ENCODE peak calls at places on chromosomes 12 and 14, in six cellular contexts. X is AG04450, W is H9, Y is SK-N-SH, G is endothelial cell of umbilical vein, H is PC-9. L is an unnamed sample.

GRCh38 chr12:569803-570236 is 93.4 kb downstream of the NINJ2 start:
- DNase-seq in H (peak), X (peak), G (peak), W (peak), Y (peak), L (peak)

GRCh38 chr12:104694711-104695110 is 238.0 kb downstream of the CHST11 start:
- DNase-seq in X (no peak), G (no peak), Y (no peak), W (no peak), H (no peak), L (no peak)

GRCh38 chr14:66507181-66507721 is 696 bp upstream of the GPHN start:
- DNase-seq in Y (no peak), G (no peak), X (no peak), H (no peak), W (no peak), L (peak)

GRCh38 chr14:68192935-68193334 is 373.4 kb downstream of the RAD51B start:
- DNase-seq in G (no peak), W (no peak), H (no peak), Y (no peak), X (no peak), L (no peak)

GRCh38 chr14:58709949-58710348 is 72.2 kb downstream of the DACT1 start:
- DNase-seq in H (no peak), Y (no peak), X (no peak), G (no peak), W (no peak), L (no peak)

GRCh38 chr12:54463484-54463883 is 9.9 kb downstream of the GTSF1 start:
- DNase-seq in X (no peak), G (no peak), H (no peak), Y (no peak), W (no peak), L (no peak)

GRCh38 chr14:101026341-101026740 is 122.8 kb upstream of the RTL1 start:
- DNase-seq in W (no peak), G (no peak), H (no peak), X (no peak), Y (no peak), L (no peak)

GRCh38 chr12:67355428-67356385 is 86.5 kb downstream of the CAND1 start:
- DNase-seq in G (peak), W (no peak), X (peak), H (peak), Y (peak), L (no peak)

GRCh38 chr12:54390668-54391551 is 6.4 kb upstream of the ZNF385A start:
- DNase-seq in Y (peak), G (no peak), H (peak), X (no peak), W (peak), L (no peak)

GRCh38 chr12:20604408-20604807 is 90.7 kb upstream of the SLCO1C1 start:
- DNase-seq in H (no peak), X (no peak), G (no peak), W (no peak), Y (no peak), L (no peak)

GRCh38 chr14:72528059-72528950 is 365.6 kb downstream of the DPF3 start:
- DNase-seq in W (no peak), X (no peak), G (no peak), Y (no peak), H (no peak), L (no peak)

GRCh38 chr14:95523051-95523817 is 6.8 kb upstream of the SYNE3 start:
- DNase-seq in H (no peak), G (no peak), X (no peak), Y (no peak), W (no peak), L (no peak)

GRCh38 chr14:89013098-89013504 is 188.7 kb downstream of the TTC8 start:
- DNase-seq in Y (no peak), H (no peak), X (no peak), W (peak), G (peak), L (peak)

GRCh38 chr14:24241829-24242443 is 487 bp downstream of the TINF2 start:
- DNase-seq in Y (peak), X (peak), H (peak), W (peak), G (no peak), L (peak)

GRCh38 chr14:96103075-96103474 is 63.9 kb downstream of the C14orf132 start:
- DNase-seq in Y (no peak), H (no peak), G (no peak), W (no peak), X (no peak), L (no peak)

GRCh38 chr12:121537814-121538698 is 42.8 kb downstream of the KDM2B start:
- DNase-seq in G (peak), W (no peak), Y (peak), X (no peak), H (peak), L (no peak)

GRCh38 chr12:93778306-93778705 is 101.1 kb downstream of the CRADD start:
- DNase-seq in W (no peak), H (no peak), G (peak), Y (no peak), X (peak), L (no peak)

GRCh38 chr12:57519758-57520007 is 631 bp downstream of the DDIT3 start:
- DNase-seq in H (no peak), W (peak), Y (no peak), X (no peak), G (no peak), L (peak)

GRCh38 chr12:14618990-14619389 is 51.3 kb upstream of the PLBD1 start:
- DNase-seq in H (no peak), Y (peak), W (no peak), G (peak), X (no peak), L (no peak)
- TF ChIP-seq CTCF in H (peak), Y (peak), W (peak), G (peak), X (peak), L (peak)

DNA sequence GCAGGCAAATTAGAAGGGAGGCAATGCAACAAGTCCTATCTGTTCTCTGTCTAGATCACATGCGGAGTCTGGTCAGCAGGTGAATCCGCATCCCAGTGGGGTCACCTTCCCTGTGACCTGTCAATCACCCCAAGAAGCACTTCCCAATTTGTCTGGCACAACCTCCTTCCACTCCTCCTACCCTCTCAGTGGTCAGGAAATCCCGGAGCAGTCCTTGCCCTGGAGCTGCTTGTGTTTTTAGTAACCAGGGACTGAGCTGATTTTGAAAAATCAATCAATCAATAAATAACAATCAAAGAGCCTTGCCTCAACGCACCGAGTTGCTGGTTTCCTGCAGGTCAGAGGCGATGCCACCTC is 572 bp upstream of the ACSS3 start:
- DNase-seq in G (no peak), W (peak), Y (no peak), X (no peak), H (peak), L (no peak)
- H3K27ac ChIP-seq in G (no peak), W (no peak), Y (no peak), X (no peak), H (no peak), L (no peak)

DNA sequence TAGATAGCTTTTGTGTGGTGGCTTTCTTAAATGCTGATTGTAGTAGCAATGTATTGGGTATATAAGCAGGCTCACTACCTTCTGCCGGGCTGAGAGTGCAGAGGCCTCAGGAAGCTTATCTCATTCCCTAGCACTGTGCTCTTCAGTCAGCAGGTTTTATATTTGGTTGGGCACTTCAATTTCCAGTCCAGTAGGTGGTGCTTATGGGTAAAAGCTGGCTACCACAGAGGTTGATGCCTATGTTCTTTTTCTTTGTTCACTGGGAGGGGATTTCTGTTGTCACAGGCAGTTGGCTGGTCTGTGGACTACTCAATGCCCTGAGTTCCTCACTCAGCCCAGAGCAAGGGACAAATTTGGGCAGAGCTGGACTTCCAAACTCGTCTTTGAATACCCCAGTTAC is 43.0 kb upstream of the GLIPR1 start:
- DNase-seq in G (peak), Y (no peak), X (no peak), H (no peak), W (no peak), L (peak)
- TF ChIP-seq CTCF in G (peak), Y (no peak), X (peak), H (no peak), W (peak), L (peak)

GRCh38 chr12:50948798-50949197 is 3.5 kb upstream of the HIGD1C start:
- DNase-seq in H (no peak), G (no peak), Y (no peak), X (no peak), W (no peak), L (no peak)
- H3K27ac ChIP-seq in H (no peak), G (no peak), Y (no peak), X (no peak), W (no peak), L (no peak)

DNA sequence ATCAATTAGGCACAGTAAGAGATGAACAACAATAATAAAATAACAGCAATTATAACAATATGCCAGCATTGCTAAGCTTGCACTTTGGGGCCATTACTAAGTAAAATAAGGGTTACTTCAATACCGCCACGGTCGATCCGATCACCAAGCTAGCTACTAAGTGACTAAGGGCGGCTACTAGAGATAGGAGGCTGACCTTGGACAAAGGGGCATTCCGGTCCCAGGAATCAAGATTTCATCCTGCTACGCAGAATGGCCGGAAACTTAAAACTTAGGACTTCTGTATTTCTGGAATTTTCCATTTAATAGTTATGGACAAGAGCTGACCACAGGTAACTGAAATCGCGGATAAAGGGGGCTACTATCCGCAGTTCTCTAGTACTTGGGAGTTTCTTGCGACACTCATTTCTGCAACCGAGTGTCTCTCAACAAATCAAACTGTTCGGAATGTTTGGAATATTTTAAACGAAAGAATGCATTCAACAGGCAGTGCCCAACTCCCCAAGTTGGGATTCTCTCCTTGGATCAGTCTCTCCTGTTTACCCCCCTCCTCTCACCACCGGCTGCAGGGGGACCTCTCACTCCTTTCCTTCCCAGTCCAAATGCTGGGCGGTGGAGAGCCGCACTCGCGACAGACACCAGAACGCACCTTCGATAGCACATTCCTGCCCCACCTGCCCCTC is 648 bp downstream of the HEBP1 start:
- DNase-seq in H (no peak), Y (no peak), G (no peak), X (no peak), W (no peak), L (no peak)
- TF ChIP-seq CTCF in H (no peak), Y (peak), G (no peak), X (peak), W (no peak), L (peak)

GRCh38 chr12:122947352-122947792 is 18.9 kb downstream of the ABCB9 start:
- DNase-seq in G (peak), Y (no peak), X (no peak), W (no peak), H (no peak), L (no peak)
- H3K27ac ChIP-seq in G (peak), Y (peak), X (peak), W (no peak), H (peak), L (peak)

GRCh38 chr12:49264873-49265792 is at the start of gene TUBA1C:
- DNase-seq in W (peak), H (peak), Y (no peak), X (peak), G (peak), L (peak)
- TF ChIP-seq CTCF in W (no peak), H (peak), Y (no peak), X (peak), G (no peak), L (peak)

DNA sequence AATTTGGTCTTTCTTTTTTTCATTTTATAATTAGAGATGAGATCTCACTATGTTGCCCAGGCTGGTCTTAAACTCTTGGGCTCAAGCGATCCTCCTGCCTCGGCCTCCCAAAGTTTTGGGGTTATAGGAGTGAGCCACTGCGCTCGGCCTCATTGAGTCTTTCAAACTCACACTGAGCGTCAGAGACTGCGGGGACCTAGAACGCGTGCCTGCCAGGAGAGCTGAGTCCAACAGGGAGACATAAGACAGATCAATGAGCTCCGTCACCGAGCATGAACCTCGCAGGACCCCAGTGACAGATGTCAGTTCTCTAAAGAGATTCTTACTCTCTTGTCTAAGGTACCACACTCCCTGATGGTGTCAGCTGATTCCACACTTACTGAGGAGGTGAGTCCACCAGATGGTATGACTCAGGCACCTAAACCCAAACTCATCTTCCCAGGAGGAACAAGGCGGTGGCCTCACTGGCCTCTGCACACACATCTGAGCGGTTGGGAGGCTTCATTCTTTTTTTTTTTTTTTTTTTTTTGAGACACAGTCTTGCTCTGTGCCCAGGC is 58.9 kb downstream of the CCDC88C start:
- DNase-seq in G (no peak), X (no peak), H (no peak), W (no peak), Y (no peak), L (no peak)
- H3K27ac ChIP-seq in G (no peak), X (no peak), H (no peak), W (no peak), Y (no peak), L (no peak)